ENCODE peak calls at places on chromosomes 16 and 17, in five cellular contexts. S, Y, D, V and X are unnamed samples.

GRCh38 chr16:2584742-2585650 is 47.2 kb downstream of the PDPK1 start:
- DNase-seq in S (peak), Y (peak), D (no peak), V (peak), X (no peak)

GRCh38 chr17:35849469-35850348 is 19.0 kb downstream of the HEATR9 start:
- DNase-seq in S (peak), Y (peak), D (peak), V (no peak), X (peak)

GRCh38 chr16:1984347-1985225 is 593 bp downstream of the GFER start:
- DNase-seq in S (no peak), Y (peak), D (no peak), V (no peak), X (no peak)

GRCh38 chr16:31118223-31119155 is 1.0 kb downstream of the KAT8 start:
- DNase-seq in S (no peak), Y (no peak), D (no peak), V (no peak), X (no peak)

GRCh38 chr17:82297280-82297803 is 20.1 kb downstream of the CD7 start:
- DNase-seq in S (peak), Y (peak), D (peak), V (peak), X (no peak)

GRCh38 chr17:633133-633532 is 81.5 kb downstream of the VPS53 start:
- DNase-seq in S (no peak), Y (no peak), D (no peak), V (no peak), X (no peak)

GRCh38 chr16:56851671-56852400 is 13.2 kb upstream of the SLC12A3 start:
- DNase-seq in S (no peak), Y (no peak), D (no peak), V (peak), X (peak)

GRCh38 chr16:1450841-1451240 is 6.5 kb upstream of the CCDC154 start:
- DNase-seq in S (no peak), Y (no peak), D (no peak), V (no peak), X (no peak)

GRCh38 chr16:71453051-71453450 is 9.0 kb downstream of the ZNF23 start:
- DNase-seq in S (no peak), Y (no peak), D (no peak), V (no peak), X (no peak)

GRCh38 chr17:37752482-37752881 is 7.6 kb upstream of the HNF1B start:
- DNase-seq in S (no peak), Y (no peak), D (no peak), V (no peak), X (no peak)

GRCh38 chr17:33786478-33786877 is 468.6 kb upstream of the CCL2 start:
- DNase-seq in S (no peak), Y (no peak), D (no peak), V (no peak), X (no peak)

GRCh38 chr17:76532072-76532651 is 5.3 kb downstream of the CYGB start:
- DNase-seq in S (no peak), Y (no peak), D (no peak), V (no peak), X (no peak)

GRCh38 chr17:27384721-27385120 is 71.5 kb upstream of the KSR1 start:
- DNase-seq in S (no peak), Y (no peak), D (no peak), V (no peak), X (no peak)

GRCh38 chr16:75471723-75472634 is 7.5 kb upstream of the TMEM170A start:
- DNase-seq in S (peak), Y (peak), D (no peak), V (no peak), X (peak)

GRCh38 chr16:71627631-71628236 is 1.8 kb downstream of the MARVELD3 start:
- DNase-seq in S (no peak), Y (no peak), D (no peak), V (no peak), X (peak)

GRCh38 chr16:10600792-10601443 is 20.5 kb upstream of the EMP2 start:
- DNase-seq in S (no peak), Y (no peak), D (no peak), V (no peak), X (no peak)

GRCh38 chr17:1095093-1095852 is 84.5 kb downstream of the ABR start:
- DNase-seq in S (no peak), Y (peak), D (no peak), V (no peak), X (no peak)

GRCh38 chr16:50323335-50324011 is 45.3 kb downstream of the BRD7 start:
- DNase-seq in S (no peak), Y (no peak), D (no peak), V (no peak), X (no peak)

GRCh38 chr17:79944821-79945391 is 90.8 kb downstream of the TBC1D16 start:
- DNase-seq in S (no peak), Y (no peak), D (no peak), V (peak), X (peak)

GRCh38 chr17:17919169-17920107 is 52.8 kb downstream of the TOM1L2 start:
- DNase-seq in S (peak), Y (peak), D (peak), V (peak), X (peak)

GRCh38 chr17:59884861-59885260 is 7.9 kb downstream of the TUBD1 start:
- DNase-seq in S (no peak), Y (no peak), D (no peak), V (peak), X (no peak)

GRCh38 chr16:49003022-49003421 is 278.6 kb downstream of the CBLN1 start:
- DNase-seq in S (no peak), Y (no peak), D (no peak), V (no peak), X (no peak)

GRCh38 chr16:30395155-30395991 is at the start of gene ZNF48:
- DNase-seq in S (peak), Y (peak), D (no peak), V (peak), X (peak)

GRCh38 chr17:82242977-82243647 is 14.3 kb downstream of the SLC16A3 start:
- DNase-seq in S (no peak), Y (peak), D (no peak), V (peak), X (no peak)

GRCh38 chr16:56102159-56102798 is 89.0 kb upstream of the GNAO1 start:
- DNase-seq in S (no peak), Y (peak), D (no peak), V (peak), X (peak)

GRCh38 chr17:1003972-1004768 is 7.2 kb downstream of the TIMM22 start:
- DNase-seq in S (no peak), Y (peak), D (no peak), V (peak), X (no peak)